ENCODE peak calls at places on chromosomes 6 and 20, in six cellular contexts. P is activated naive CD8-positive, alpha-beta T cell treated with anti-CD3 and anti-CD28 coated beads, Interleukin-2, amount 50 U/mL, for 24 hours; Y is endothelial cell; I is GM12891; Z is WERI-Rb-1; D is HT-29. H is an unnamed sample.

GRCh38 chr6:31203345-31203979 is 33.0 kb upstream of the POU5F1 start:
- DNase-seq in Y (no peak), Z (no peak), P (peak), I (no peak), D (peak), H (no peak)

GRCh38 chr6:33156561-33156960 is 35.7 kb downstream of the COL11A2 start:
- DNase-seq in Y (no peak), I (no peak), P (no peak), Z (no peak), D (no peak), H (no peak)

GRCh38 chr6:6584310-6585002 is 4.1 kb upstream of the LY86 start:
- DNase-seq in D (no peak), Y (no peak), I (no peak), P (no peak), Z (no peak), H (no peak)

GRCh38 chr6:151534576-151534975 is 40.8 kb downstream of the CCDC170 start:
- DNase-seq in I (no peak), Z (no peak), Y (no peak), P (no peak), D (no peak), H (no peak)

GRCh38 chr6:135267085-135267484 is 86.0 kb downstream of the MYB start:
- DNase-seq in Y (no peak), I (no peak), Z (no peak), P (no peak), D (peak), H (no peak)

GRCh38 chr6:53321701-53322100 is 27.0 kb downstream of the ELOVL5 start:
- DNase-seq in Y (no peak), P (no peak), D (no peak), I (no peak), Z (no peak), H (no peak)

GRCh38 chr6:93677297-93677965 is 258.1 kb upstream of the EPHA7 start:
- DNase-seq in I (no peak), P (no peak), Z (no peak), D (no peak), Y (no peak), H (no peak)

GRCh38 chr20:35111141-35111888 is 18.7 kb upstream of the TRPC4AP start:
- DNase-seq in P (no peak), I (no peak), Z (no peak), D (no peak), Y (no peak), H (no peak)

GRCh38 chr6:150940951-150941350 is 75.4 kb downstream of the MTHFD1L start:
- DNase-seq in Y (no peak), Z (no peak), I (no peak), P (no peak), D (no peak), H (no peak)

GRCh38 chr6:29789176-29789575 is 38.4 kb upstream of the HLA-G start:
- DNase-seq in I (no peak), Z (no peak), Y (no peak), P (no peak), D (no peak), H (no peak)

GRCh38 chr6:143361536-143362191 is 88.8 kb downstream of the ADAT2 start:
- DNase-seq in Y (no peak), I (no peak), P (no peak), Z (no peak), D (no peak), H (no peak)

GRCh38 chr6:36940027-36940426 is 14.5 kb upstream of the PI16 start:
- DNase-seq in Z (no peak), D (no peak), I (no peak), P (no peak), Y (no peak), H (no peak)

GRCh38 chr20:48189177-48189576 is 403.9 kb upstream of the SULF2 start:
- DNase-seq in P (no peak), Y (no peak), D (peak), Z (peak), I (no peak), H (no peak)

GRCh38 chr6:8219352-8219943 is 117.1 kb upstream of the EEF1E1 start:
- DNase-seq in Y (peak), I (peak), P (peak), D (peak), Z (peak), H (peak)

GRCh38 chr6:100913400-100914276 is 32.5 kb upstream of the ASCC3 start:
- DNase-seq in Z (no peak), I (no peak), P (no peak), D (no peak), Y (no peak), H (no peak)

GRCh38 chr6:140537211-140537610 is 1162.8 kb upstream of the CITED2 start:
- DNase-seq in D (no peak), Z (no peak), P (no peak), I (no peak), Y (no peak), H (no peak)

GRCh38 chr6:159821111-159821510 is 21.0 kb downstream of the PNLDC1 start:
- DNase-seq in Z (no peak), Y (no peak), I (no peak), D (no peak), P (no peak), H (no peak)

GRCh38 chr6:2103644-2104523 is 141.5 kb downstream of the GMDS start:
- DNase-seq in Y (no peak), Z (no peak), I (no peak), P (no peak), D (peak), H (peak)

GRCh38 chr20:58075980-58076749 is 152.3 kb downstream of the ANKRD60 start:
- DNase-seq in P (no peak), D (no peak), Z (no peak), I (no peak), Y (no peak), H (no peak)

GRCh38 chr6:167910652-167911051 is 83.9 kb downstream of the AFDN start:
- DNase-seq in I (no peak), Y (no peak), D (no peak), Z (no peak), P (no peak), H (peak)

GRCh38 chr6:38671885-38672467 is 31.0 kb downstream of the GLO1 start:
- DNase-seq in Z (peak), P (peak), D (peak), I (no peak), Y (peak), H (peak)

GRCh38 chr6:7692453-7692784 is 33.5 kb upstream of the BMP6 start:
- DNase-seq in Z (no peak), P (no peak), I (no peak), D (no peak), Y (no peak), H (no peak)

GRCh38 chr6:52361945-52362442 is at the start of gene PAQR8:
- DNase-seq in Y (peak), D (peak), I (peak), Z (peak), P (peak), H (peak)

GRCh38 chr6:37783025-37783825 is 36.3 kb upstream of the ZFAND3 start:
- DNase-seq in Y (peak), I (no peak), D (no peak), Z (no peak), P (peak), H (peak)

GRCh38 chr6:124990988-124991387 is 28.8 kb downstream of the RNF217 start:
- DNase-seq in I (no peak), D (no peak), Z (no peak), P (no peak), Y (no peak), H (no peak)

GRCh38 chr6:128519931-128520435 is 416 bp downstream of the PTPRK start:
- DNase-seq in P (peak), D (peak), Z (no peak), I (no peak), Y (no peak), H (no peak)